ENCODE peak calls at places on chromosomes 4 and X, in four cellular contexts. S, N, O and R are unnamed samples.

GRCh38 chr4:95204873-95205272 is 343.9 kb downstream of the UNC5C start:
- ATAC-seq in N (no peak), S (no peak), O (no peak), R (no peak)

GRCh38 chr4:104879854-104880253 is 266.8 kb upstream of the TET2 start:
- ATAC-seq in N (no peak), O (no peak), S (no peak), R (no peak)

GRCh38 chrX:39895228-39896110 is 202.3 kb downstream of the BCOR start:
- ATAC-seq in N (no peak), O (no peak), S (no peak), R (no peak)

GRCh38 chr4:138891610-138892009 is 124.0 kb upstream of the NOCT start:
- ATAC-seq in O (no peak), N (no peak), S (no peak), R (no peak)

GRCh38 chr4:74975848-74976824 is 43.2 kb downstream of the PARM1 start:
- ATAC-seq in S (no peak), N (no peak), O (no peak), R (no peak)

GRCh38 chr4:138199568-138200235 is 42.4 kb downstream of the SLC7A11 start:
- ATAC-seq in S (peak; percentile 79), N (no peak), O (no peak), R (no peak)

GRCh38 chrX:13001961-13002671 is 27.2 kb downstream of the TMSB4X start:
- ATAC-seq in N (peak; percentile 24), S (no peak), O (no peak), R (no peak)

GRCh38 chrX:133516691-133517090 is 101.4 kb upstream of the GPC4 start:
- ATAC-seq in O (no peak), N (no peak), S (no peak), R (peak; percentile 50)

GRCh38 chrX:13200398-13200797 is 119.5 kb downstream of the ATXN3L start:
- ATAC-seq in O (no peak), S (no peak), N (no peak), R (no peak)

GRCh38 chrX:118352566-118352965 is 6.7 kb downstream of the WDR44 start:
- ATAC-seq in N (peak; percentile 57), S (no peak), O (no peak), R (no peak)

GRCh38 chr4:5839751-5840674 is 52.9 kb downstream of the CRMP1 start:
- ATAC-seq in S (no peak), N (no peak), O (peak; percentile 73), R (peak; percentile 71)

GRCh38 chr4:100977746-100978397 is 369.5 kb downstream of the PPP3CA start:
- ATAC-seq in S (no peak), N (no peak), O (no peak), R (peak; percentile 40)

GRCh38 chrX:21963226-21963625 is 22.7 kb downstream of the SMS start:
- ATAC-seq in O (peak; percentile 55), N (no peak), S (no peak), R (no peak)

GRCh38 chr4:173170210-173170778 is 1.7 kb downstream of the GALNT7 start:
- ATAC-seq in O (no peak), S (no peak), N (no peak), R (no peak)

GRCh38 chr4:48271048-48271452 is 1.4 kb upstream of the TEC start:
- ATAC-seq in N (no peak), O (no peak), S (no peak), R (no peak)

DNA sequence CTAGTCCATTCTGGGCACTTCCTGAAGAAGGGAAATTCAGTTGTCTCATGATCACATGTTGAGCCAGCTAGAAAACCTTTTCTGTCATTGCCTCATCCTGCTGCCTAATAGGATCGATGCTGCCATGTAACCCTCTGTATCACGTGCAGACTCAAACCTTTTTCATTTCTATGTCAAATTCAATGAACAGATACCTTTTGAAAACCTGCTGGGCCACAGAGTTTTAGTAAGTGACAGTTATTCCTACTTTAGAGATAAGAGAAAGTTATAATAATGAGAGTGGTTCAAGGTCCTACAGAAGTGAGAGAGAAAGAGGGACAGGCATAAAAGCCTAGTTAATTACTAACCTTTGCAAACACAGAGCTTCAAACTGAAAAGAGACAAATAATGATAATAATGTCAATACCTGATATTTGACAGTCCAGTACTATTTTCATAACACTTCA is 46.0 kb downstream of the MAOA start:
- ATAC-seq in O (no peak), S (no peak), N (no peak), R (no peak)
- H3K27ac ChIP-seq in O (peak overlapping the region; percentile 43), S (peak overlapping the region; percentile 26), N (no peak overlapping the region), R (peak overlapping the region; percentile 77)

DNA sequence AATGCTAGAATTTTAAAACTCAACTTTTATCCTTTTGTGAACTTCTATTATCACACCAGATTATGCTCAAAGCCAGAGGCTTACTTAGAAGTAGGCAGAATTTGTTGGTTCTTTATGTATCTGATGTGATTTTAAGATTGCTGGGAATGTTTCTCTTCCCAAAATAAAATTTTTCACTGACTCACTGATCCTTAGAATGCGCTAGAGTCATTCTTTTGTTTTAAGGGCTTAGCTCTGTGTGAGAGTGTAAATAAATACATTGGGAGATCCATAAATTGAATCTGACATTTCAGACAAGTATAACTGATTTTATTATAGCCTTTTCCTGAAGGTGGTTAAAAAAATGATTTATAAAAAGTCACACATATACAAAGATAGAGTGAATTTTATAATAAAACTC is 101.3 kb downstream of the LARP1B start:
- ATAC-seq in S (no peak), O (no peak), N (no peak), R (no peak)
- H3K27ac ChIP-seq in S (no peak overlapping the region), O (no peak overlapping the region), N (no peak overlapping the region), R (no peak overlapping the region)

GRCh38 chr4:87019243-87019817 is 84.5 kb downstream of the AFF1 start:
- ATAC-seq in S (no peak), O (no peak), N (no peak), R (no peak)

GRCh38 chr4:87019898-87020297 is 85.1 kb downstream of the AFF1 start:
- ATAC-seq in O (no peak), S (no peak), N (no peak), R (no peak)

GRCh38 chr4:87017580-87018061 is 82.8 kb downstream of the AFF1 start:
- ATAC-seq in N (peak; percentile 84), S (no peak), O (no peak), R (peak; percentile 57)

GRCh38 chr4:87014284-87014782 is 79.5 kb downstream of the AFF1 start:
- ATAC-seq in N (no peak), S (no peak), O (no peak), R (peak; percentile 60)

GRCh38 chr4:87018751-87019150 is 83.9 kb downstream of the AFF1 start:
- ATAC-seq in O (no peak), S (no peak), N (no peak), R (no peak)
- H3K27ac ChIP-seq in O (no peak overlapping the region), S (peak overlapping the region; percentile 39), N (no peak overlapping the region), R (peak overlapping the region; percentile 55)

DNA sequence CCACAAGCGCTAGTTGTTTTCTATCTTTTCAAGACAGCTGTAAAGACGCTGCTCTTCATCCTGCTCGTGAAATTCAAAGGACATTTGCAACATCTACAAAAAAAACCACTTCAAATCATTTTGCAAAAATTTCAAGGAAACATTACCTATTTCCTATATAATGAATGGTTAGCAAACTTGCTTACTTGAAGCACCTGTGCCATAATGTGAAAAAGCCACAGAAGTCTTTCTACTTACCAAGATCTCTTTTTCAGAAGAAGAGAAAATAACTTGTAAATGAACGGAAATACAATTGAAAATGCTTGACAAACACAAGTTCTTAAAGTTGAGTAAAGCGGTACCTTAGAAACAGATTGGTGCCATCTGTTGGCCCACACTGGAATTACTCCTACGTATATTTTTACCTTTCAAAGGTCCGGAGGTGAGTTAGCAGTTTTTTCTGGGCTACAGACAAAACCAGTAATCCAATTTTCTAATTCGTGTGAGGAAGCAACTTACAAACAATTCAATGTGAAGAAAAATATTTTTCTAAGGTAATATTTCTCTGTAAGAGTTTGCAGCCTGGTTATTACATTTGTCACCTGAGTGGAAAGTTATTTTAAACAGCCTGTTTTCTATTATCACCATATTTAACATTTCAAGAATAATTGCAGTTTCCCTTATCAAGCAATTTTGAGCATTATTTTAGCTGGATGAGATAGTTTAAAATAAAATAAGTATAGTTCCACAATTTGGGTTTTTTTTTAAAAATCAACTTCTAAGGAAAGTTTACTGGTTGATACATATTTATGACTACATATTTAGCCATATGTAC is at the start of gene TLR6:
- ATAC-seq in N (peak; percentile 85), O (peak; percentile 81), S (peak; percentile 78), R (no peak)
- H3K27ac ChIP-seq in N (peak within 1 kb of the TSS; percentile 32), O (no peak within 1 kb of the TSS), S (peak within 1 kb of the TSS; percentile 82), R (peak within 1 kb of the TSS; percentile 61)

GRCh38 chr4:76637704-76638361 is 202.8 kb downstream of the SHROOM3 start:
- ATAC-seq in S (no peak), O (peak; percentile 40), N (no peak), R (no peak)
- H3K27ac ChIP-seq in S (no peak overlapping the region), O (peak overlapping the region; percentile 32), N (no peak overlapping the region), R (no peak overlapping the region)

GRCh38 chr4:118760493-118760892 is 75.3 kb downstream of the METTL14 start:
- ATAC-seq in O (no peak), N (no peak), S (no peak), R (no peak)
- H3K27ac ChIP-seq in O (peak overlapping the region; percentile 76), N (no peak overlapping the region), S (no peak overlapping the region), R (peak overlapping the region; percentile 84)

GRCh38 chr4:41507292-41507933 is 30.5 kb upstream of the LIMCH1 start:
- ATAC-seq in O (no peak), S (no peak), N (no peak), R (no peak)
- H3K27ac ChIP-seq in O (no peak overlapping the region), S (peak overlapping the region; percentile 32), N (no peak overlapping the region), R (no peak overlapping the region)

GRCh38 chr4:149008415-149009025 is 566.3 kb upstream of the NR3C2 start:
- ATAC-seq in O (no peak), N (no peak), S (peak; percentile 92), R (no peak)
- H3K27ac ChIP-seq in O (no peak overlapping the region), N (no peak overlapping the region), S (peak overlapping the region; percentile 58), R (no peak overlapping the region)

GRCh38 chr4:118281611-118282442 is 71.0 kb downstream of the PRSS12 start:
- ATAC-seq in O (no peak), S (no peak), N (no peak), R (no peak)

GRCh38 chr4:118279920-118280432 is 72.8 kb downstream of the PRSS12 start:
- ATAC-seq in O (no peak), S (no peak), N (no peak), R (no peak)

GRCh38 chr4:118278473-118279274 is 74.1 kb downstream of the PRSS12 start:
- ATAC-seq in O (peak; percentile 99), N (peak; percentile 97), S (peak; percentile 99), R (peak; percentile 98)

GRCh38 chr4:118279328-118279727 is 73.5 kb downstream of the PRSS12 start:
- ATAC-seq in S (no peak), O (no peak), N (no peak), R (no peak)

DNA sequence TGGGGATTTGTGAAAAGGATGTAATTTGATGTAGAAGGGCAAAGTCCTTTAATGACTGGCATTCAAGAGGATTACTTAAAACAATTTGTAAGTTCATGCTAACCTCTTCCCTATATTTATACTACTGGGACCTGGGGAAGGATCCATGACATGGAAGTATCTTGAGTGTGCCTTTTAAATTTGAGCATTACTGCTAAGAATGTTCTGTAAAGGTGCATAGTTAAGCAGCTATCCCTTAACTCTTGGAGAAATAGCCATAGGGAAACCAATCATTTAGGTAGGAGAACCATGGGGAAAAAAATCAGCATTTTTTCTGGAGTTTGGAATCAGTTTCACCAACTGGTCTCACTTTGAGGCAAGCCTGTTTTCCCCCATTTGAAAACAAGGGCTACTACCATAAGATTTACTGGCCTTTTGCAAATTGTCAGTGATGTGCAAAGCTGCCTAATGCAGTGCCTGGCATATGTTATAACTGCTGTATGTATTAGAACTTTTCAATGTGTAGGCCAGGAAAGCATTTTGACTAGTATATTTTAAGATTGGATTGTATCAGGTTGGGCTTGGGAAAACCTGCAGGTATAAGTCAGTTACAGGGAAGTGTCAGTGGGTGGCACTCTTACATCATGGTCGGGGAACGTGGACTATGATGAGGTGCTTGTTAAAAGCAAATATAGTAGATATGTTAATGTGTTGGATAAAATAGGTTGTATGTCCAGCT is 72.1 kb downstream of the PRSS12 start:
- ATAC-seq in S (peak; percentile 61), O (no peak), N (no peak), R (no peak)
- H3K27ac ChIP-seq in S (no peak overlapping the region), O (no peak overlapping the region), N (no peak overlapping the region), R (no peak overlapping the region)